ENCODE peak calls at places on chromosome 7, in four cellular contexts. Q is IMR-90, J is NCI-H460, O is erythroblast. S is an unnamed sample.

GRCh38 chr7:28687631-28688030 is 270.5 kb downstream of the TRIL start:
- DNase-seq in Q (no peak), J (no peak), O (no peak), S (no peak)

GRCh38 chr7:108301387-108301786 is 154.8 kb downstream of the NRCAM start:
- DNase-seq in J (no peak), O (no peak), Q (no peak), S (no peak)

GRCh38 chr7:48139461-48139860 is 31.8 kb upstream of the ABCA13 start:
- DNase-seq in O (no peak), Q (peak), J (peak), S (peak)

GRCh38 chr7:142301923-142302550 is 44.2 kb upstream of the PRSS58 start:
- DNase-seq in Q (no peak), J (no peak), O (no peak), S (peak)

GRCh38 chr7:101099969-101100781 is 14.9 kb downstream of the TRIM56 start:
- DNase-seq in Q (peak), O (peak), J (peak), S (peak)

GRCh38 chr7:132491546-132491945 is 84.7 kb downstream of the PLXNA4 start:
- DNase-seq in Q (no peak), O (no peak), J (no peak), S (no peak)

GRCh38 chr7:142711722-142712616 is 37.3 kb upstream of the PRSS1 start:
- DNase-seq in O (peak), Q (peak), J (no peak), S (peak)

GRCh38 chr7:42691030-42691639 is 220.7 kb downstream of the C7orf25 start:
- DNase-seq in J (peak), Q (peak), O (no peak), S (peak)

GRCh38 chr7:74230446-74231231 is 20.8 kb downstream of the LAT2 start:
- DNase-seq in J (no peak), O (no peak), Q (no peak), S (no peak)

GRCh38 chr7:129975309-129975708 is 22.5 kb upstream of the UBE2H start:
- DNase-seq in Q (no peak), J (no peak), O (no peak), S (no peak)

GRCh38 chr7:44491229-44491628 is 771 bp upstream of the NUDCD3 start:
- DNase-seq in J (no peak), Q (no peak), O (no peak), S (no peak)

GRCh38 chr7:119720541-119720940 is 552.4 kb upstream of the KCND2 start:
- DNase-seq in Q (peak), O (no peak), J (peak), S (peak)

GRCh38 chr7:929311-929711 is 25.2 kb downstream of the ADAP1 start:
- DNase-seq in O (no peak), J (no peak), Q (no peak), S (no peak)

GRCh38 chr7:28669329-28669728 is 257.0 kb downstream of the CREB5 start:
- DNase-seq in O (no peak), Q (no peak), J (no peak), S (no peak)

GRCh38 chr7:112411186-112411795 is 39.0 kb upstream of the IFRD1 start:
- DNase-seq in J (peak), Q (peak), O (no peak), S (peak)

GRCh38 chr7:147700702-147701101 is 889.9 kb upstream of the C7orf33 start:
- DNase-seq in O (no peak), J (no peak), Q (no peak), S (no peak)

GRCh38 chr7:52826515-52826914 is 208.9 kb upstream of the POM121L12 start:
- DNase-seq in Q (no peak), O (no peak), J (no peak), S (no peak)

GRCh38 chr7:32221756-32222155 is 151.5 kb upstream of the PDE1C start:
- DNase-seq in J (no peak), O (no peak), Q (no peak), S (no peak)

GRCh38 chr7:5773661-5774086 is 7.8 kb downstream of the RNF216 start:
- DNase-seq in O (peak), J (peak), Q (peak), S (peak)

GRCh38 chr7:33237034-33237433 is 107.7 kb downstream of the BBS9 start:
- DNase-seq in Q (peak), O (no peak), J (no peak), S (no peak)

GRCh38 chr7:122415510-122415909 is 111.0 kb upstream of the FEZF1 start:
- DNase-seq in O (no peak), Q (no peak), J (no peak), S (no peak)

GRCh38 chr7:71613316-71613715 is 481.4 kb downstream of the GALNT17 start:
- DNase-seq in Q (no peak), J (no peak), O (no peak), S (peak)

GRCh38 chr7:122315507-122316466 is 11.2 kb upstream of the FEZF1 start:
- DNase-seq in O (no peak), J (no peak), Q (no peak), S (no peak)

GRCh38 chr7:152588350-152588749 is 87.6 kb downstream of the XRCC2 start:
- DNase-seq in O (no peak), J (peak), Q (peak), S (peak)

GRCh38 chr7:141558544-141559183 is 7.5 kb downstream of the AGK start:
- DNase-seq in Q (peak), O (no peak), J (no peak), S (peak)

GRCh38 chr7:143958781-143959180 is 4.1 kb downstream of the OR2F1 start:
- DNase-seq in J (no peak), O (no peak), Q (peak), S (peak)

GRCh38 chr7:84837405-84837804 is 349.5 kb downstream of the SEMA3D start:
- DNase-seq in Q (no peak), J (no peak), O (no peak), S (no peak)

GRCh38 chr7:131244259-131244852 is 83.3 kb upstream of the MKLN1 start:
- DNase-seq in J (no peak), Q (peak), O (no peak), S (peak)

GRCh38 chr7:29077854-29078253 is 68.5 kb downstream of the CPVL start:
- DNase-seq in O (no peak), J (no peak), Q (no peak), S (peak)

GRCh38 chr7:150365673-150366398 is 2.8 kb upstream of the REPIN1 start:
- DNase-seq in J (no peak), Q (no peak), O (no peak), S (no peak)

GRCh38 chr7:121278120-121279021 is 50.4 kb upstream of the WNT16 start:
- DNase-seq in J (no peak), O (peak), Q (peak), S (peak)

GRCh38 chr7:101486764-101487458 is 124.2 kb downstream of the COL26A1 start:
- DNase-seq in Q (no peak), O (no peak), J (no peak), S (peak)

GRCh38 chr7:39603931-39604330 is 19.4 kb upstream of the RALA start:
- DNase-seq in Q (no peak), O (no peak), J (no peak), S (no peak)

GRCh38 chr7:111107989-111108388 is 17.1 kb downstream of the LRRN3 start:
- DNase-seq in J (no peak), O (no peak), Q (no peak), S (no peak)

GRCh38 chr7:21184956-21185355 is 242.9 kb upstream of the SP4 start:
- DNase-seq in J (no peak), O (no peak), Q (no peak), S (peak)

GRCh38 chr7:137757146-137757925 is 89.4 kb downstream of the DGKI start:
- DNase-seq in J (no peak), Q (peak), O (no peak), S (no peak)

GRCh38 chr7:44489955-44490350 is 505 bp downstream of the NUDCD3 start:
- DNase-seq in Q (peak), J (no peak), O (peak), S (peak)

GRCh38 chr7:44561962-44562621 is 11.6 kb downstream of the DDX56 start:
- DNase-seq in O (peak), Q (peak), J (peak), S (peak)

GRCh38 chr7:74141705-74142104 is 32.5 kb upstream of the EIF4H start:
- DNase-seq in O (no peak), Q (no peak), J (no peak), S (no peak)

GRCh38 chr7:115008465-115009114 is 86.7 kb downstream of the MDFIC start:
- DNase-seq in O (no peak), J (no peak), Q (peak), S (peak)